ENCODE peak calls at places on chromosomes 1 and 21, in nine cellular contexts. M, G, Q, W, J, O, K, B and S are unnamed samples.

GRCh38 chr1:16204634-16205332 is 7.7 kb downstream of the ARHGEF19 start:
- DNase-seq in J (no peak), B (peak), M (peak), Q (no peak), G (peak), W (no peak), K (no peak), O (peak), S (peak)

GRCh38 chr1:17339521-17339920 is 31.5 kb downstream of the PADI4 start:
- DNase-seq in W (no peak), M (no peak), B (no peak), O (no peak), Q (no peak), J (no peak), K (no peak), G (no peak), S (no peak)

GRCh38 chr1:84600796-84601195 is 26.6 kb upstream of the CTBS start:
- DNase-seq in J (no peak), W (no peak), O (no peak), G (no peak), M (no peak), K (no peak), Q (no peak), B (no peak), S (no peak)

GRCh38 chr1:49364676-49365075 is 588.0 kb upstream of the BEND5 start:
- DNase-seq in W (no peak), O (no peak), M (no peak), G (no peak), J (no peak), Q (no peak), B (no peak), K (no peak), S (no peak)

GRCh38 chr1:46333300-46334029 is 7.1 kb upstream of the NSUN4 start:
- DNase-seq in W (no peak), M (no peak), Q (peak), O (peak), J (no peak), K (peak), G (no peak), B (no peak), S (peak)

GRCh38 chr21:42424848-42425602 is 21.3 kb downstream of the UBASH3A start:
- DNase-seq in W (no peak), M (no peak), Q (no peak), B (no peak), K (no peak), J (no peak), G (no peak), O (no peak), S (no peak)

GRCh38 chr21:41774467-41775151 is 7.8 kb upstream of the RIPK4 start:
- DNase-seq in K (no peak), O (no peak), J (no peak), M (peak), B (no peak), G (no peak), Q (no peak), W (no peak), S (no peak)

GRCh38 chr1:203175237-203176181 is at the start of gene MYBPH:
- DNase-seq in K (no peak), Q (no peak), G (no peak), W (peak), J (no peak), O (peak), B (no peak), M (peak), S (no peak)

GRCh38 chr1:150009604-150010387 is 730 bp downstream of the OTUD7B start:
- DNase-seq in G (peak), M (peak), J (peak), Q (peak), K (no peak), O (peak), B (no peak), W (peak), S (peak)

GRCh38 chr1:31648633-31649032 is 4.0 kb upstream of the PEF1 start:
- DNase-seq in G (no peak), O (no peak), Q (no peak), W (no peak), J (no peak), B (no peak), K (no peak), M (no peak), S (no peak)

GRCh38 chr1:218347713-218348627 is 2.8 kb downstream of the TGFB2 start:
- DNase-seq in K (no peak), Q (peak), G (no peak), O (no peak), M (peak), B (peak), W (no peak), J (no peak), S (no peak)

GRCh38 chr1:236137285-236137852 is 5.0 kb upstream of the GPR137B start:
- DNase-seq in M (no peak), G (no peak), K (peak), J (no peak), W (no peak), Q (no peak), B (no peak), O (no peak), S (peak)

GRCh38 chr1:96843196-96843595 is 121.6 kb downstream of the PTBP2 start:
- DNase-seq in B (no peak), O (no peak), M (no peak), W (no peak), Q (peak), K (no peak), G (no peak), J (no peak), S (no peak)

GRCh38 chr1:39825432-39825941 is 36.8 kb upstream of the BMP8B start:
- DNase-seq in J (no peak), K (no peak), G (no peak), W (no peak), B (no peak), Q (no peak), O (no peak), M (no peak), S (no peak)

GRCh38 chr1:53896673-53897229 is 2.8 kb downstream of the DIO1 start:
- DNase-seq in J (peak), K (no peak), G (no peak), B (no peak), M (no peak), Q (peak), O (no peak), W (no peak), S (no peak)

GRCh38 chr1:2499986-2500596 is 24.0 kb downstream of the PLCH2 start:
- DNase-seq in B (no peak), Q (no peak), M (no peak), W (no peak), K (no peak), J (no peak), G (no peak), O (no peak), S (no peak)

GRCh38 chr1:186636786-186637185 is 43.4 kb downstream of the PTGS2 start:
- DNase-seq in K (no peak), Q (no peak), G (no peak), B (no peak), W (no peak), M (no peak), O (no peak), J (no peak), S (no peak)

GRCh38 chr1:199089393-199090122 is 450.7 kb downstream of the PTPRC start:
- DNase-seq in Q (peak), M (no peak), J (no peak), W (no peak), K (no peak), G (no peak), B (no peak), O (no peak), S (no peak)

GRCh38 chr1:163427336-163427735 is 105.6 kb downstream of the NUF2 start:
- DNase-seq in B (no peak), Q (no peak), O (no peak), G (no peak), W (no peak), M (no peak), K (no peak), J (no peak), S (no peak)

GRCh38 chr1:38037481-38037939 is 9.1 kb downstream of the POU3F1 start:
- DNase-seq in J (no peak), K (no peak), Q (no peak), M (no peak), O (no peak), W (no peak), G (no peak), B (no peak), S (peak)

GRCh38 chr1:207810606-207811295 is 58.9 kb downstream of the CD46 start:
- DNase-seq in M (no peak), B (peak), J (no peak), O (no peak), W (no peak), Q (no peak), K (no peak), G (no peak), S (no peak)

GRCh38 chr1:207811319-207811718 is 59.5 kb downstream of the CD46 start:
- DNase-seq in G (no peak), M (no peak), B (no peak), J (no peak), Q (no peak), W (no peak), O (no peak), K (no peak), S (no peak)

GRCh38 chr1:207813513-207813881 is 61.6 kb downstream of the CD46 start:
- DNase-seq in K (no peak), Q (no peak), G (no peak), M (no peak), W (no peak), J (no peak), B (no peak), O (no peak), S (no peak)

GRCh38 chr1:207812778-207813512 is 61.1 kb downstream of the CD46 start:
- DNase-seq in J (no peak), K (no peak), B (no peak), O (no peak), W (peak), M (no peak), Q (no peak), G (no peak), S (no peak)

GRCh38 chr1:207811920-207812720 is 60.3 kb downstream of the CD46 start:
- DNase-seq in B (peak), K (no peak), O (peak), W (peak), Q (peak), J (no peak), G (peak), M (peak), S (peak)
- TF ChIP-seq POLR2A in B (no peak), K (no peak), O (no peak), W (no peak), Q (no peak), J (no peak), G (no peak), M (no peak), S (no peak)

DNA sequence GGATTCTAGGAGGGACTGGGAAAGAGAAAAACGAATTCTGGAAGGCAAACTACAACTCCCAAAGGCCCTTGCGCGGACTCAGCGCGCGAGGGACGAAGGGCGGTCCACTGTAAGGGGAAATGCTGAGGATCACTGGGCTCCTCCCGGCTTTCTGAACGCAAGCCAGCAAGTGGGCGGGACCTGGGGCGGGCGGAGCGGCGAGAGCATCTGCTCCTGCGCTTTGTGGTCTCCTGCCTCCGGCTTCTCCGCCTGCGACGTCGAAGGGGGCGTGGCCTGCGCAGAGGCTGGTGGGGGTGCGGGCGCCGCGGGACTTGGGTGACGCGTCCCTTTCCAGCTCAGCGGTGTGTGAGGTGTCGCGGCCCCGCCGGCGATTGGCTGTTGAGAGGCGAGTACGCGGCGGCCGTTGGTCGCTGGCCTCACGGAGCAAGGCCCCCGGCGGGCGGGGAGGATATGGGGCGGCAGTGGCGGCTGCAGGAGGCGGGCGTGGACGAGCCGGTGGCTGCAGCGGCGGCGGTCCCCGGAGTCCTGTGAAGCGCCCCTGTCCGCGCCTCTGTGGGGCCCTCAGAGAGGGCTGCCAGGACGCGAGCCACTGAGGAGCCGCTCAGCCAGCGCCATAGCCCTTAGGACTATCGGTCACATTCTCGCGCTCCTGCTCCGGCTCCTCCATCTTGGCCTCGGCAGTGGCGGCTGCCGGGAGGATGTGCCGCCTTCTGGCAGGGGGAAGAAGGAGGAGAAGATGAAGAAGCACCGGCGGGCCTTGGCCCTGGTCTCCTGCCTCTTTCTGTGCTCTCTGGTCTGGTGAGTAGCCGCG is at the start of gene SUCO:
- DNase-seq in Q (peak), O (peak), B (peak), K (peak), W (peak), M (peak), G (peak), J (peak), S (peak)
- TF ChIP-seq POLR2A in Q (peak), O (peak), B (peak), K (no peak), W (peak), M (peak), G (peak), J (peak), S (peak)

GRCh38 chr1:33468972-33469371 is 3.5 kb upstream of the ZSCAN20 start:
- DNase-seq in W (no peak), K (no peak), O (no peak), B (no peak), Q (no peak), G (no peak), J (no peak), M (no peak), S (no peak)

GRCh38 chr1:33471416-33471815 is 1.0 kb upstream of the ZSCAN20 start:
- DNase-seq in K (no peak), J (no peak), W (no peak), O (no peak), Q (no peak), M (no peak), G (no peak), B (no peak), S (peak)

GRCh38 chr1:33470495-33471012 is 1.9 kb upstream of the ZSCAN20 start:
- DNase-seq in B (peak), W (peak), K (peak), Q (peak), O (peak), J (peak), G (peak), M (peak), S (peak)

GRCh38 chr1:33473900-33474299 is 1.5 kb downstream of the ZSCAN20 start:
- DNase-seq in G (no peak), M (no peak), B (no peak), K (no peak), Q (no peak), W (peak), J (no peak), O (no peak), S (no peak)

GRCh38 chr1:33472349-33472980 is at the start of gene ZSCAN20:
- DNase-seq in J (peak), O (peak), Q (peak), W (peak), G (peak), B (peak), M (peak), K (peak), S (peak)
- TF ChIP-seq POLR2A in J (peak), O (no peak), Q (peak), W (peak), G (no peak), B (no peak), M (no peak), K (no peak), S (peak)

GRCh38 chr1:229270547-229271447 is at the start of gene RAB4A:
- DNase-seq in O (peak), Q (peak), J (peak), B (peak), K (peak), M (peak), G (peak), W (peak), S (peak)
- TF ChIP-seq POLR2A in O (no peak), Q (peak), J (peak), B (peak), K (peak), M (peak), G (peak), W (peak), S (peak)

DNA sequence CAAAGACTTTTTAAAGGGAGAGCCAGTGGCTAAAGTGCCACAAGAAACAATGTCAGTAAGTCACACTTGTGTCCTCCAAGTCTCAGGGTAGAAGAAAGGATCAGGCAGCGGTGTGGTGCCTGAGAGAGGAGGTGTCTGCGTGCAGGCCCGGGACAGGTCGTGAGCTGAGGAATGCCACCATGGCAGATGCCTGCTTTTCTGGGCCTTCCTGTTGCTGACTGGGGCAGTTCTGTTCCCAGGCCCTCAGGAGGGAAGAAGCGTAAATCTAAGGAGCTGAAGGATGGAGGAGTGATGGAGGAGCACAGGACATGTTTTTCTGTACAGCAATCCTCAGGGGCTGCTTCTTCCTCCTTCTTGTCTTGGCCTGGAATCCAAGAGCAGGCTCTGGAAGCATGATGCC is 165.8 kb downstream of the ZBTB18 start:
- DNase-seq in M (no peak), O (no peak), W (no peak), G (no peak), J (no peak), K (no peak), Q (no peak), B (no peak), S (no peak)
- TF ChIP-seq POLR2A in M (no peak), O (no peak), W (no peak), G (no peak), J (no peak), K (no peak), Q (no peak), B (no peak), S (no peak)

GRCh38 chr1:88098881-88099280 is 585.2 kb upstream of the PKN2 start:
- DNase-seq in M (no peak), Q (no peak), W (no peak), G (no peak), O (no peak), K (no peak), B (no peak), J (no peak), S (no peak)
- TF ChIP-seq POLR2A in M (no peak), Q (no peak), W (no peak), G (no peak), O (no peak), K (no peak), B (no peak), J (no peak), S (no peak)

DNA sequence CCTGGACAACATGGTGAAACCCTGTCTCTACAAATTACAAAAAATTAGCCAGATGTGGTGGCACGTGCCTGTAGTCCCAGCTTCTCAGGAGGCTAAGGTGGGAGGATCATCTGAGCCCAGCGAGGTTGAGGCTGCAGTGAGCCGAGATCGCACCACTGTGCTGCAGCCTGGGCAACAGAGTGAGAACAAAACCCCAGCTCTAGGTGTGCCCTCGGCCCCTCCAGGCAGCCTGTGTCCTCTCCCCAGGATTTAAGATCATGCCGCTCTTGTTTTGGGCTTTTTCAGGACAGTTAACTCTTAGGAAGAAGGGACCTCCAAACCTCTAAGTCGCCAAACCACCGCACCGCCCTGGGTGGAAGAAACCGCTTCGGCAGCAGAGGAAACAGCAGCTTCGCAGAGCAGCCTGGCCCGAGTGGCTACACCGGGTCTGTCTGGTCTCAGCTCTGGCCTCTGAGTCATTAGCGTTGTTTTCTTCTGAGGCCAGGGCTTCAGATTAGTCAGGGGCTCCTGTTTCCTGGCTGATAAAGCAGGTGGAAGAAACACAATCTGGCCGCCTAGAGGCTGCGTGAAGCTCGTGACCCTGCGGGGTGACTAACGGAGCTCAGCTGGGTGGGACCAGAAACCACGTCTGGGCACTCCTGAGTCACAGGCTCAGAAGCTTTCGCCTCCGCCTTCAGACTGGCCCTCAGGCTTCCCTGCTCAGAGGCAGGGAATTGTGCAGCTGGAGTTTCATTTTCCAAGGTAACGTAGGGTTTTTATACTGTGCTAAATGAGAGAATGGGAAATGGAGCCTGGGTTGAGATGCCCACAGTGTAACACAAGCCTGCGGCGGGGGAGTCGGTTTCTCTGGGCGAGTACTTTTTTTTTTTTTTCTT is 44.7 kb downstream of the CHAF1B start:
- DNase-seq in M (peak), O (peak), K (peak), B (no peak), W (peak), Q (peak), G (peak), J (peak), S (peak)
- TF ChIP-seq POLR2A in M (no peak), O (no peak), K (no peak), B (no peak), W (peak), Q (peak), G (peak), J (peak), S (peak)

GRCh38 chr1:226662704-226663326 is 76.3 kb downstream of the ITPKB start:
- DNase-seq in G (peak), B (no peak), Q (peak), M (peak), O (peak), J (peak), K (peak), W (peak), S (peak)

GRCh38 chr1:226666164-226666506 is 72.9 kb downstream of the ITPKB start:
- DNase-seq in J (no peak), W (peak), O (no peak), B (no peak), M (no peak), G (no peak), K (no peak), Q (no peak), S (no peak)

GRCh38 chr1:226663327-226663704 is 75.8 kb downstream of the ITPKB start:
- DNase-seq in W (no peak), K (no peak), Q (no peak), O (no peak), G (no peak), M (no peak), B (no peak), J (no peak), S (no peak)

GRCh38 chr1:226665505-226666163 is 73.4 kb downstream of the ITPKB start:
- DNase-seq in J (no peak), K (no peak), W (peak), M (no peak), B (no peak), Q (no peak), O (no peak), G (no peak), S (no peak)

DNA sequence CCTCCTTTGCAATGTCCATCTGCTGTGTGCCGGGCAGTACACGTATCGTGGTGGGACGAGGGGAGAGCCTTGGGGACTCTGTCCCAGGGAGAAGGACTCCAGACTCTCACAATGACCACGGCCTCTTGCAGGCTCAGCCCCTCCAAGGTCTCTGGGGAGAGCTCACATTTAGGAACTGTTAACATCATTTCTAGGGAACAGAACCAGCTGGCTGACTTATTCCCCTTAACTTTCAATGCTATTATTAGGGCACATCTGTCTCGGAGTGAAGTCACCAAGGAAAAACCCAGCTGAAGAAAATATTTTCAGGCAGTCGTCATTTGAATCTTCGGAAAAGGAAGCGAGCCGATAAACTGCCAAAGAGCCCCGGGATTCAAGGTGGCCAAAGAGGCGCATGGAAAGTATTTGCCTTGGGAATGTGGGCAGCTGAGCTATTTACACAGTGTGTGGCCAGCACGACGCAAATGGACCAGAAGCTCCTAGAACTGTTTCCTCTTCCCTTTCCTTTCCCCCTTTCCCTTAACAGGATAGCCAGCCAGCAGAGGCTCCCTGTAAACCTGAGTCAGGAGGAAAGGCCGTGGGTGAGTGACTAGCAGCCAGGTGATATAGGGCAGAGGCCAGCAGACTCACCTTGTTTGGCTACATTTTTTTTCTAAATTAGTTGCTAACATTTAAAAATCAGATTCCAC is 74.5 kb downstream of the ITPKB start:
- DNase-seq in K (no peak), J (no peak), O (peak), Q (peak), G (peak), M (no peak), W (peak), B (no peak), S (no peak)
- TF ChIP-seq POLR2A in K (no peak), J (no peak), O (no peak), Q (peak), G (no peak), M (no peak), W (peak), B (no peak), S (no peak)